ENCODE peak calls at places on chromosomes 1 and 21, in seven cellular contexts. T is HCT116, J is K562, M is SK-N-SH, H is HepG2, B is GM12878, N is H1. Y is an unnamed sample.

GRCh38 chr21:41282412-41282811 is 34.2 kb upstream of the FAM3B start:
- DNase-seq in T (no peak), J (no peak), M (no peak), H (no peak), B (no peak), N (no peak), Y (no peak)

GRCh38 chr1:47906009-47906432 is 91.2 kb downstream of the TRABD2B start:
- DNase-seq in T (peak), J (no peak), M (no peak), H (peak), B (no peak), N (no peak), Y (no peak)

GRCh38 chr1:94947453-94947852 is 20.5 kb upstream of the CNN3 start:
- DNase-seq in T (no peak), J (no peak), M (no peak), H (no peak), B (no peak), N (no peak), Y (no peak)

GRCh38 chr1:110288111-110288510 is 51.1 kb upstream of the RBM15 start:
- DNase-seq in T (no peak), J (no peak), M (no peak), H (no peak), B (no peak), N (no peak), Y (no peak)

GRCh38 chr21:31530918-31531705 is 128.4 kb upstream of the SOD1 start:
- DNase-seq in T (no peak), J (no peak), M (peak), H (no peak), B (no peak), N (no peak), Y (no peak)

GRCh38 chr1:169568497-169568896 is 17.8 kb downstream of the F5 start:
- DNase-seq in T (no peak), J (no peak), M (no peak), H (peak), B (no peak), N (no peak), Y (no peak)

GRCh38 chr1:224298344-224299330 is 31.3 kb downstream of the NVL start:
- DNase-seq in T (no peak), J (no peak), M (no peak), H (no peak), B (no peak), N (no peak), Y (no peak)

GRCh38 chr1:201505505-201505893 is 1.4 kb downstream of the CSRP1 start:
- DNase-seq in T (no peak), J (no peak), M (no peak), H (no peak), B (no peak), N (no peak), Y (no peak)

GRCh38 chr21:36207577-36208320 is 51.1 kb downstream of the DOP1B start:
- DNase-seq in T (no peak), J (no peak), M (no peak), H (no peak), B (no peak), N (no peak), Y (no peak)

GRCh38 chr1:203629509-203630082 is 3.0 kb downstream of the ATP2B4 start:
- DNase-seq in T (no peak), J (peak), M (no peak), H (no peak), B (no peak), N (no peak), Y (no peak)

GRCh38 chr1:117284408-117285215 is 73.9 kb upstream of the VTCN1 start:
- DNase-seq in T (peak), J (peak), M (peak), H (peak), B (no peak), N (no peak), Y (peak)

GRCh38 chr1:40239626-40240025 is 8.1 kb upstream of the TMCO2 start:
- DNase-seq in T (no peak), J (no peak), M (no peak), H (no peak), B (no peak), N (no peak), Y (no peak)

GRCh38 chr1:40241372-40241771 is 6.4 kb upstream of the TMCO2 start:
- DNase-seq in T (no peak), J (no peak), M (no peak), H (no peak), B (no peak), N (no peak), Y (no peak)

GRCh38 chr1:40243371-40243770 is 4.4 kb upstream of the TMCO2 start:
- DNase-seq in T (no peak), J (no peak), M (no peak), H (no peak), B (no peak), N (no peak), Y (no peak)

GRCh38 chr1:40244138-40244744 is 3.5 kb upstream of the TMCO2 start:
- DNase-seq in T (no peak), J (no peak), M (no peak), H (no peak), B (no peak), N (no peak), Y (no peak)

DNA sequence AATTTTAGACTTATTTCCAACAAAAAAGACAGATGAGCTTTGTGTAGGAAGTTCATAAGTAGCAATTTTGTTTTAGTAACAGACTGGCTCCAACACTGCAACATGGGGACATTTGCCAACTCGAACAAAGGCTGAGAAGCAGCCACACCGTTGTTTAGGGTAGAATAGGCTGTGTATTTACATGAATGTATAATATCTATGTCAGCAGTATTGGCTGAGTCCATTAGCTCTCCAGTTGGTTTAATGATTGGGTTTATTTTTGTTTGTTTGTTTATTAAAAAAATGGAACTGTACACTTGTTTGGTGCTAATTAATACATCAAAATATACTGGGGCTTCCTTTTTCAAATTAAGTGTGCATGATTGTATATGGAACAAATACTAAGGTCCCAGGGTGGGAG is 7.3 kb upstream of the TMCO2 start:
- DNase-seq in T (no peak), J (no peak), M (no peak), H (no peak), B (no peak), N (no peak), Y (no peak)
- H3K4me3 ChIP-seq in T (no peak), J (no peak), M (no peak), H (no peak), B (no peak), N (no peak), Y (no peak)

DNA sequence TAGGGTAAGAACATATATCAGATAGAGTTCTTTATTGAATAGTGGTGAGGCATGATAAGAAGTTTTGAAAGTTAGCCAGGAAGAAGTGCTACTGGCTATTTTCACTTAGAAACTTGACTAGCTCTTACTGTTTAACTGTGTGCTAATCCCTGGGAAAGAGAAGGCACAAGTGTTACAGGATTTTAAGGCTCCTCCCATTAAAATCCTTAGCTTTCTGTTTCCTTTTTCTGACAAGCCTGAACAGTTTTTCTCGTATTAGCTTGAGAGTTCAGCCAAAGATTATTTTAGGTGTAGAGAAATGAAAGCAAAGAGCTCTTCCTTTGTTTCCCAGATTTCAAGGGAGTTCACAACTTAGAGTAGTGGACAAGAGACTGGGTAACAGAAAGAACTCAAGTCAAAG is 37.2 kb upstream of the AIM2 start:
- DNase-seq in T (no peak), J (no peak), M (no peak), H (no peak), B (no peak), N (no peak), Y (no peak)
- TF ChIP-seq SIN3A in T (no peak), J (no peak), M (no peak), H (no peak), B (no peak), N (no peak), Y (no peak)

GRCh38 chr1:155981266-155982088 is 3.1 kb upstream of the ARHGEF2 start:
- DNase-seq in T (no peak), J (no peak), M (no peak), H (peak), B (no peak), N (no peak), Y (no peak)
- H3K4me3 ChIP-seq in T (no peak), J (peak), M (no peak), H (peak), B (peak), N (no peak), Y (peak)

GRCh38 chr21:42685036-42685435 is 31.6 kb downstream of the PDE9A start:
- DNase-seq in T (no peak), J (no peak), M (no peak), H (no peak), B (no peak), N (no peak), Y (no peak)
- TF ChIP-seq SIN3A in T (no peak), J (no peak), M (no peak), H (no peak), B (no peak), N (no peak), Y (no peak)

DNA sequence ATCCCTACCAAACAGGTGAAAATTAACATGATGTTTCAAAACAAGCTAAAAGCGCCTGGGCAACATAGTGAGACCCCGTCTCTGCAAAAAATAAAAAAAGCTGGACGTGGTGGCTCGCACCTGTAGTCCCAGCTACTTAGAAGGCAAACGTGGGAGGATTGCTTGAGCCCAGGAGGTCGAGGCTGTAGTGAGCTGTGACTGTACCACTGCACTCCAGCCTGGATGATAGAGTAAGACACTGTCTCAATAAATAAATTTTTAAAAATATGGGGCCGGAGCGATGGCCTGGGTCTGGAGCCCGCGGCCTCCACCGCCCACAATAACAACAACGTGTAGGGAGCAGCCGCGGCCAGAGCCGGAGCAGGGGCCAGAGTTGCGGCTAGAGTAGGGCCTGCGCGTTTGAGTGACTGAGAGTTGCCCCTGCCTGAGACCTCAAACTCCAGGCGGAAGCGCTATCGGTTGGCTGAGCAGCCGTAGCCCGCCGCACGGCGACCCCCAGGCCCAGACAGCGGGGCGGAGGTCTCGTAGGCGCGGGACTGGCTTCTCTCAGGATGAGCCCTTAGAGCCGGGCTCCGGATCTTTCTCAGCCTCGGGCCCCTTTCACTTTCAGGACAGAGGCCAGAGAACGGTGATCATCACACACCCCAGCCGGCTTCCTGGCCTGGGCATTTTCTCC is 41.4 kb downstream of the ZMYM1 start:
- DNase-seq in T (no peak), J (no peak), M (peak), H (peak), B (no peak), N (peak), Y (no peak)
- H3K4me3 ChIP-seq in T (no peak), J (no peak), M (no peak), H (peak), B (peak), N (no peak), Y (peak)

GRCh38 chr1:212595787-212596714 is 12.5 kb upstream of the ATF3 start:
- DNase-seq in T (peak), J (peak), M (no peak), H (peak), B (peak), N (no peak), Y (peak)
- TF ChIP-seq SIN3A in T (peak), J (no peak), M (peak), H (no peak), B (no peak), N (no peak), Y (no peak)

DNA sequence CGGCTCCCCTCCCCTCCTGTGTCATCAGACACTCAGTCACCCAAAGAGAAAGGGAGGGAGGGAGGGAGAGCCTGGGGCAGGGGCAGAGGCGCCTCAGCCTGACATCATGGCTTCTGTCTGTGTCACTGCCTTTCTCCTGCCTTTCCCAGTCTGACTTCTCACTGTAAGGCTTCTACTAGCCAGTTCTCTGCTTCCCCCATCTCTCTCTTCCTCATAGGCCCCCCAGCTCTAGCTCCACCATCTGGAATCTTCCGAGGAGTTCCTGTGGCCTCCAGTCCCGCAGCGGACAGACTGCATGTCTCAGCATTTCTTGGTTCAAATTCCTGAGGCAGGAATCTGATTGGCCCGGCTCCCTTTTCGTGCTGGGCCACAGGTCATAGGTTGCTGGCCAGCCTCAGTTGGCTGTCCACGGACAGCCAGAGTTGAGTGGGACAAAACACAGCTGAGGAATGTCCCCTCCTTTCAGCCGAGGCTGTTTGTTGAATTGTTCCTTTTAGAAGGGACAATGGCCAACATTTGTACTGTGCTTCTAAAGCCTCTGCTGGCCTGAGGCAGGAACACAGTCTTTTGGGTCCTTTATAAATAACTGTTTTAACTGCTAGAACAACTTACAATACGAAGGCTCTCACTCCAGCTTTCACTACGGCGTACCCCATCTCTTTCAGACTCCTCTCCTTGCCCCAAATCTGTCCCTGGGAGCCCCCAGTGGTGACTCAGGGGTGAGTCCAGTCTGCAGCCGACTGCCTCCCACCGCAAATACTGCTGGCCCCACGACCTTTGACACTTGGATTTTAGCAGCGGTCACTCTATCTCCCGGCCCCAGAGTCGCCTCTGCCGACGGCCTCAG is 18.8 kb upstream of the KANK4 start:
- DNase-seq in T (no peak), J (peak), M (no peak), H (peak), B (no peak), N (no peak), Y (no peak)
- H3K4me3 ChIP-seq in T (no peak), J (no peak), M (no peak), H (peak), B (no peak), N (no peak), Y (no peak)

GRCh38 chr1:30008998-30009657 is 714.3 kb downstream of the MATN1 start:
- DNase-seq in T (no peak), J (no peak), M (no peak), H (peak), B (no peak), N (no peak), Y (no peak)
- TF ChIP-seq SIN3A in T (no peak), J (no peak), M (no peak), H (no peak), B (no peak), N (no peak), Y (no peak)